ENCODE peak calls at places on chromosomes 12 and 14, in ten cellular contexts. One of them, this sample, is unnamed.

GRCh38 chr14:70907996-70908917 is 998 bp downstream of the PCNX1 start:
- DNase-seq in suprapubic skin: peak; percentile 81
- DNase-seq in GM23338: peak; percentile 92
- DNase-seq in NT2/D1: peak; percentile 55
- DNase-seq in pancreas: peak; percentile 59
- DNase-seq in hepatocyte: peak; percentile 63
- DNase-seq in fibroblast of lung: peak; percentile 64
- DNase-seq in Peyer's patch: peak; percentile 70
- DNase-seq in PC-3: peak; percentile 59
- DNase-seq in heart right ventricle: peak; percentile 68
- DNase-seq in this sample: peak; percentile 73

GRCh38 chr12:122062832-122063690 is 15.5 kb upstream of the MLXIP start:
- DNase-seq in suprapubic skin: no peak
- DNase-seq in GM23338: no peak
- DNase-seq in NT2/D1: no peak
- DNase-seq in pancreas: peak; percentile 72
- DNase-seq in hepatocyte: peak; percentile 76
- DNase-seq in fibroblast of lung: peak; percentile 92
- DNase-seq in Peyer's patch: no peak
- DNase-seq in PC-3: peak; percentile 93
- DNase-seq in heart right ventricle: peak; percentile 41
- DNase-seq in this sample: no peak

GRCh38 chr12:47558625-47559345 is 147.0 kb downstream of the RPAP3 start:
- DNase-seq in suprapubic skin: no peak
- DNase-seq in GM23338: no peak
- DNase-seq in NT2/D1: no peak
- DNase-seq in pancreas: no peak
- DNase-seq in hepatocyte: no peak
- DNase-seq in fibroblast of lung: no peak
- DNase-seq in Peyer's patch: no peak
- DNase-seq in PC-3: no peak
- DNase-seq in heart right ventricle: no peak
- DNase-seq in this sample: no peak

GRCh38 chr12:39875721-39876120 is 230.2 kb downstream of the SLC2A13 start:
- DNase-seq in suprapubic skin: no peak
- DNase-seq in GM23338: no peak
- DNase-seq in NT2/D1: no peak
- DNase-seq in pancreas: no peak
- DNase-seq in hepatocyte: no peak
- DNase-seq in fibroblast of lung: no peak
- DNase-seq in Peyer's patch: no peak
- DNase-seq in PC-3: no peak
- DNase-seq in heart right ventricle: no peak
- DNase-seq in this sample: no peak

GRCh38 chr12:19706936-19707335 is 267.6 kb downstream of the AEBP2 start:
- DNase-seq in suprapubic skin: no peak
- DNase-seq in GM23338: no peak
- DNase-seq in NT2/D1: no peak
- DNase-seq in pancreas: no peak
- DNase-seq in hepatocyte: no peak
- DNase-seq in fibroblast of lung: no peak
- DNase-seq in Peyer's patch: no peak
- DNase-seq in PC-3: no peak
- DNase-seq in heart right ventricle: no peak
- DNase-seq in this sample: no peak

GRCh38 chr14:70018713-70019201 is 139.5 kb downstream of the SMOC1 start:
- DNase-seq in suprapubic skin: no peak
- DNase-seq in GM23338: no peak
- DNase-seq in NT2/D1: no peak
- DNase-seq in pancreas: no peak
- DNase-seq in hepatocyte: no peak
- DNase-seq in fibroblast of lung: peak; percentile 74
- DNase-seq in Peyer's patch: peak; percentile 18
- DNase-seq in PC-3: no peak
- DNase-seq in heart right ventricle: no peak
- DNase-seq in this sample: peak; percentile 74

GRCh38 chr12:50162225-50162624 is 4.9 kb downstream of the CERS5 start:
- DNase-seq in suprapubic skin: no peak
- DNase-seq in GM23338: no peak
- DNase-seq in NT2/D1: no peak
- DNase-seq in pancreas: no peak
- DNase-seq in hepatocyte: peak; percentile 41
- DNase-seq in fibroblast of lung: no peak
- DNase-seq in Peyer's patch: no peak
- DNase-seq in PC-3: no peak
- DNase-seq in heart right ventricle: no peak
- DNase-seq in this sample: no peak

GRCh38 chr14:58151264-58151700 is 731 bp downstream of the ARMH4 start:
- DNase-seq in suprapubic skin: no peak
- DNase-seq in GM23338: peak; percentile 64
- DNase-seq in NT2/D1: no peak
- DNase-seq in pancreas: no peak
- DNase-seq in hepatocyte: peak; percentile 6
- DNase-seq in fibroblast of lung: no peak
- DNase-seq in Peyer's patch: no peak
- DNase-seq in PC-3: peak; percentile 54
- DNase-seq in heart right ventricle: no peak
- DNase-seq in this sample: no peak

GRCh38 chr12:108565976-108566375 is 3.6 kb downstream of the ISCU start:
- DNase-seq in suprapubic skin: no peak
- DNase-seq in GM23338: no peak
- DNase-seq in NT2/D1: no peak
- DNase-seq in pancreas: peak; percentile 92
- DNase-seq in hepatocyte: no peak
- DNase-seq in fibroblast of lung: peak; percentile 72
- DNase-seq in Peyer's patch: peak; percentile 54
- DNase-seq in PC-3: peak; percentile 96
- DNase-seq in heart right ventricle: peak; percentile 69
- DNase-seq in this sample: peak; percentile 88

GRCh38 chr14:70888681-70889175 is 18.5 kb upstream of the PCNX1 start:
- DNase-seq in suprapubic skin: no peak
- DNase-seq in GM23338: no peak
- DNase-seq in NT2/D1: no peak
- DNase-seq in pancreas: no peak
- DNase-seq in hepatocyte: no peak
- DNase-seq in fibroblast of lung: peak; percentile 53
- DNase-seq in Peyer's patch: no peak
- DNase-seq in PC-3: peak; percentile 12
- DNase-seq in heart right ventricle: no peak
- DNase-seq in this sample: no peak

GRCh38 chr12:52058631-52059324 is 7.5 kb downstream of the NR4A1 start:
- DNase-seq in suprapubic skin: no peak
- DNase-seq in GM23338: no peak
- DNase-seq in NT2/D1: no peak
- DNase-seq in pancreas: no peak
- DNase-seq in hepatocyte: peak; percentile 30
- DNase-seq in fibroblast of lung: peak; percentile 47
- DNase-seq in Peyer's patch: no peak
- DNase-seq in PC-3: no peak
- DNase-seq in heart right ventricle: peak; percentile 28
- DNase-seq in this sample: no peak

GRCh38 chr12:52552681-52553195 is at the start of gene KRT71:
- DNase-seq in suprapubic skin: no peak
- DNase-seq in GM23338: no peak
- DNase-seq in NT2/D1: no peak
- DNase-seq in pancreas: no peak
- DNase-seq in hepatocyte: no peak
- DNase-seq in fibroblast of lung: no peak
- DNase-seq in Peyer's patch: no peak
- DNase-seq in PC-3: no peak
- DNase-seq in heart right ventricle: no peak
- DNase-seq in this sample: peak; percentile 36

GRCh38 chr12:34296143-34297041 is 274.1 kb downstream of the ALG10 start:
- DNase-seq in suprapubic skin: peak; percentile 71
- DNase-seq in GM23338: no peak
- DNase-seq in NT2/D1: no peak
- DNase-seq in pancreas: no peak
- DNase-seq in hepatocyte: no peak
- DNase-seq in fibroblast of lung: no peak
- DNase-seq in Peyer's patch: no peak
- DNase-seq in PC-3: no peak
- DNase-seq in heart right ventricle: no peak
- DNase-seq in this sample: peak; percentile 21

GRCh38 chr12:119721306-119721705 is 53.4 kb downstream of the PRKAB1 start:
- DNase-seq in suprapubic skin: no peak
- DNase-seq in GM23338: no peak
- DNase-seq in NT2/D1: no peak
- DNase-seq in pancreas: no peak
- DNase-seq in hepatocyte: no peak
- DNase-seq in fibroblast of lung: no peak
- DNase-seq in Peyer's patch: no peak
- DNase-seq in PC-3: no peak
- DNase-seq in heart right ventricle: no peak
- DNase-seq in this sample: no peak

GRCh38 chr14:90193925-90194324 is 62.4 kb upstream of the PSMC1 start:
- DNase-seq in suprapubic skin: no peak
- DNase-seq in GM23338: peak; percentile 81
- DNase-seq in NT2/D1: no peak
- DNase-seq in pancreas: no peak
- DNase-seq in hepatocyte: no peak
- DNase-seq in fibroblast of lung: no peak
- DNase-seq in Peyer's patch: no peak
- DNase-seq in PC-3: no peak
- DNase-seq in heart right ventricle: no peak
- DNase-seq in this sample: no peak

GRCh38 chr12:131525795-131526508 is 184.9 kb upstream of the SFSWAP start:
- DNase-seq in suprapubic skin: no peak
- DNase-seq in GM23338: no peak
- DNase-seq in NT2/D1: no peak
- DNase-seq in pancreas: no peak
- DNase-seq in hepatocyte: no peak
- DNase-seq in fibroblast of lung: no peak
- DNase-seq in Peyer's patch: no peak
- DNase-seq in PC-3: no peak
- DNase-seq in heart right ventricle: no peak
- DNase-seq in this sample: no peak

GRCh38 chr14:95741781-95742180 is 27.9 kb upstream of the TCL1A start:
- DNase-seq in suprapubic skin: no peak
- DNase-seq in GM23338: no peak
- DNase-seq in NT2/D1: no peak
- DNase-seq in pancreas: no peak
- DNase-seq in hepatocyte: no peak
- DNase-seq in fibroblast of lung: no peak
- DNase-seq in Peyer's patch: no peak
- DNase-seq in PC-3: no peak
- DNase-seq in heart right ventricle: no peak
- DNase-seq in this sample: no peak

GRCh38 chr14:101880016-101880297 is 84.4 kb upstream of the DYNC1H1 start:
- DNase-seq in suprapubic skin: no peak
- DNase-seq in GM23338: no peak
- DNase-seq in NT2/D1: no peak
- DNase-seq in pancreas: no peak
- DNase-seq in hepatocyte: no peak
- DNase-seq in fibroblast of lung: no peak
- DNase-seq in Peyer's patch: no peak
- DNase-seq in PC-3: no peak
- DNase-seq in heart right ventricle: no peak
- DNase-seq in this sample: no peak

GRCh38 chr12:98002887-98003493 is 512.4 kb upstream of the TMPO start:
- DNase-seq in suprapubic skin: no peak
- DNase-seq in GM23338: peak; percentile 89
- DNase-seq in NT2/D1: peak; percentile 74
- DNase-seq in pancreas: peak; percentile 45
- DNase-seq in hepatocyte: peak; percentile 72
- DNase-seq in fibroblast of lung: peak; percentile 60
- DNase-seq in Peyer's patch: no peak
- DNase-seq in PC-3: peak; percentile 77
- DNase-seq in heart right ventricle: no peak
- DNase-seq in this sample: no peak
- H3K4me1 ChIP-seq in suprapubic skin: no peaks in the 10 kb centered on the region
- H3K4me1 ChIP-seq in GM23338: no peaks in the 10 kb centered on the region
- H3K4me1 ChIP-seq in NT2/D1: no peaks in the 10 kb centered on the region
- H3K4me1 ChIP-seq in pancreas: no peaks in the 10 kb centered on the region
- H3K4me1 ChIP-seq in hepatocyte: no peaks in the 10 kb centered on the region
- H3K4me1 ChIP-seq in fibroblast of lung: no peaks in the 10 kb centered on the region
- H3K4me1 ChIP-seq in Peyer's patch: no peaks in the 10 kb centered on the region
- H3K4me1 ChIP-seq in PC-3: no peaks in the 10 kb centered on the region
- H3K4me1 ChIP-seq in heart right ventricle: no peaks in the 10 kb centered on the region
- H3K4me1 ChIP-seq in this sample: peaks cover 2% of the 10 kb centered on the region

GRCh38 chr12:6855322-6855721 is 3.4 kb downstream of the USP5 start:
- DNase-seq in suprapubic skin: no peak
- DNase-seq in GM23338: no peak
- DNase-seq in NT2/D1: no peak
- DNase-seq in pancreas: no peak
- DNase-seq in hepatocyte: no peak
- DNase-seq in fibroblast of lung: no peak
- DNase-seq in Peyer's patch: no peak
- DNase-seq in PC-3: no peak
- DNase-seq in heart right ventricle: no peak
- DNase-seq in this sample: no peak
- H3K4me1 ChIP-seq in suprapubic skin: peaks cover 24% of the 10 kb centered on the region
- H3K4me1 ChIP-seq in GM23338: peaks cover 16% of the 10 kb centered on the region
- H3K4me1 ChIP-seq in NT2/D1: peaks cover 9% of the 10 kb centered on the region
- H3K4me1 ChIP-seq in pancreas: peaks cover 10% of the 10 kb centered on the region
- H3K4me1 ChIP-seq in hepatocyte: peaks cover 11% of the 10 kb centered on the region
- H3K4me1 ChIP-seq in fibroblast of lung: peaks cover 17% of the 10 kb centered on the region
- H3K4me1 ChIP-seq in Peyer's patch: peaks cover 8% of the 10 kb centered on the region
- H3K4me1 ChIP-seq in PC-3: peaks cover 12% of the 10 kb centered on the region
- H3K4me1 ChIP-seq in heart right ventricle: peaks cover 10% of the 10 kb centered on the region
- H3K4me1 ChIP-seq in this sample: no peaks in the 10 kb centered on the region

DNA sequence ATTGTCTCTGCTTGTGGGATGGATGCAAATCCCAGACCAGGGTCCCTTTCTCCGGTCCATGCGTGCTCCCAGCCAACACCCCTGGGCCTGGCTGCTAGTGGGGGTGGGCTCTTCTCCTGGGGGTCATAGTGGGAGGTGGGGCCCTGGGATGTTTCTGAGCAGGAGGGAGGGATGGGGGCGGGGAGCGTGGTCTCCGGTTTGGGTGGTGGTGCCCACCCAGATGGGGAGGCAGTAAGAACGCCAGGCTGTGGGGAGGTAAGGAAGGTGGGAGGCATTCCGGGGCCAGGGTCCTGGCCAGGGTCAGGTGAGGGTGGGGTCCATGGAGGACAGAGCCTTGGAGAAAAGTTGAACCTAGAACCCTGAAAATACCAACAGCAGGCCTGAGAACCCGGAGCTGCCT is 5.5 kb downstream of the CRIP2 start:
- DNase-seq in suprapubic skin: no peak
- DNase-seq in GM23338: no peak
- DNase-seq in NT2/D1: no peak
- DNase-seq in pancreas: no peak
- DNase-seq in hepatocyte: no peak
- DNase-seq in fibroblast of lung: no peak
- DNase-seq in Peyer's patch: no peak
- DNase-seq in PC-3: no peak
- DNase-seq in heart right ventricle: peak; percentile 24
- DNase-seq in this sample: no peak
- H3K4me1 ChIP-seq in suprapubic skin: peaks cover 75% of the 10 kb centered on the region
- H3K4me1 ChIP-seq in GM23338: peaks cover 17% of the 10 kb centered on the region
- H3K4me1 ChIP-seq in NT2/D1: peaks cover 41% of the 10 kb centered on the region
- H3K4me1 ChIP-seq in pancreas: peaks cover 35% of the 10 kb centered on the region
- H3K4me1 ChIP-seq in hepatocyte: peaks cover 40% of the 10 kb centered on the region
- H3K4me1 ChIP-seq in fibroblast of lung: peaks cover 27% of the 10 kb centered on the region
- H3K4me1 ChIP-seq in Peyer's patch: peaks cover 52% of the 10 kb centered on the region
- H3K4me1 ChIP-seq in PC-3: peaks cover 56% of the 10 kb centered on the region
- H3K4me1 ChIP-seq in heart right ventricle: peaks cover 66% of the 10 kb centered on the region
- H3K4me1 ChIP-seq in this sample: peaks cover 2% of the 10 kb centered on the region

DNA sequence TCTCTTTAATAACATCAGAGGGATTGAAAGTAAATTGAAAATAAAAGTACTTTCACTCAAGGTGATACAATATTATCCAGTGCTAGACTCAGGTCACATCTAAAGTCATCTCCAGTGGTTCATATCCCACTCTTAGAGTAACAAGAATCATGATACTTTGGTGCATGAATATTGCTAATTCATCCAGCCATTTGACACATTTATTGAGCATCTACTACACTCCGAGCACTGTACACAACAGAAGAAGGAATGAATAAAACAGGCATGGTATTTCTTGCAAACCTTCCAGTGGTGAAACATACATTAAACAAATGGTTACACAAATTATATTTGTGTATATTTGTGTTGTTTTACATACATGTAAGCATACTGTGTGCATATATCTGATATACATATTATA is 116.0 kb upstream of the TMCC3 start:
- DNase-seq in suprapubic skin: no peak
- DNase-seq in GM23338: no peak
- DNase-seq in NT2/D1: no peak
- DNase-seq in pancreas: no peak
- DNase-seq in hepatocyte: no peak
- DNase-seq in fibroblast of lung: no peak
- DNase-seq in Peyer's patch: no peak
- DNase-seq in PC-3: no peak
- DNase-seq in heart right ventricle: no peak
- DNase-seq in this sample: no peak
- H3K4me1 ChIP-seq in suprapubic skin: no peaks in the 10 kb centered on the region
- H3K4me1 ChIP-seq in GM23338: peaks cover 21% of the 10 kb centered on the region
- H3K4me1 ChIP-seq in NT2/D1: peaks cover 3% of the 10 kb centered on the region
- H3K4me1 ChIP-seq in pancreas: no peaks in the 10 kb centered on the region
- H3K4me1 ChIP-seq in hepatocyte: peaks cover 17% of the 10 kb centered on the region
- H3K4me1 ChIP-seq in fibroblast of lung: no peaks in the 10 kb centered on the region
- H3K4me1 ChIP-seq in Peyer's patch: no peaks in the 10 kb centered on the region
- H3K4me1 ChIP-seq in PC-3: peaks cover 21% of the 10 kb centered on the region
- H3K4me1 ChIP-seq in heart right ventricle: no peaks in the 10 kb centered on the region
- H3K4me1 ChIP-seq in this sample: peaks cover 6% of the 10 kb centered on the region